ENCODE peak calls at places on chromosomes 7 and 10, in six cellular contexts. Q is CD8-positive, alpha-beta memory T cell; M is aorta; C is ascending aorta; N is testis; E is heart left ventricle. G is an unnamed sample. For H3K4me1 and H3K9me3, the result is how much of the 10 kb centered on the place peaks cover.

GRCh38 chr10:133031541-133032125 is 56.1 kb upstream of the ADGRA1 start:
- DNase-seq in Q (no peak), E (no peak), M (no peak), C (no peak), N (no peak), G (no peak)

GRCh38 chr10:98344589-98345038 is 70.4 kb downstream of the PYROXD2 start:
- DNase-seq in M (peak), E (peak), C (peak), N (peak), Q (no peak), G (peak)

GRCh38 chr10:89668391-89669180 is 23.5 kb upstream of the PANK1 start:
- DNase-seq in Q (no peak), M (no peak), E (no peak), N (no peak), C (no peak), G (no peak)

GRCh38 chr7:73742338-73742752 is 3.7 kb upstream of the ABHD11 start:
- DNase-seq in E (no peak), Q (no peak), M (no peak), N (no peak), C (no peak), G (peak)

GRCh38 chr10:60662917-60663614 is 115.2 kb upstream of the CDK1 start:
- DNase-seq in E (no peak), M (no peak), Q (no peak), C (no peak), N (no peak), G (no peak)

GRCh38 chr10:19750972-19751371 is 65.3 kb upstream of the PLXDC2 start:
- DNase-seq in M (no peak), N (no peak), Q (no peak), C (no peak), E (no peak), G (no peak)

GRCh38 chr7:129923709-129924108 is 29.1 kb downstream of the UBE2H start:
- DNase-seq in E (no peak), C (no peak), Q (no peak), M (no peak), N (no peak), G (no peak)

GRCh38 chr10:127195041-127195506 is 1.3 kb downstream of the INSYN2A start:
- DNase-seq in E (no peak), C (no peak), Q (no peak), N (no peak), M (no peak), G (no peak)

GRCh38 chr10:31650010-31650409 is 278.6 kb downstream of the ARHGAP12 start:
- DNase-seq in N (peak), M (peak), Q (no peak), C (peak), E (peak), G (peak)

GRCh38 chr10:89235073-89235798 is 16.3 kb downstream of the LIPA start:
- DNase-seq in E (peak), Q (no peak), C (peak), M (peak), N (peak), G (peak)

GRCh38 chr7:44066494-44067063 is 1.2 kb upstream of the PGAM2 start:
- DNase-seq in N (no peak), C (no peak), M (peak), Q (no peak), E (no peak), G (no peak)

GRCh38 chr7:20362574-20363253 is 32.0 kb downstream of the ITGB8 start:
- DNase-seq in Q (no peak), C (no peak), N (no peak), M (no peak), E (no peak), G (no peak)

GRCh38 chr7:131057524-131058065 is 270.1 kb upstream of the MKLN1 start:
- DNase-seq in M (no peak), Q (peak), C (no peak), N (no peak), E (no peak), G (no peak)

GRCh38 chr10:78339251-78339650 is 305.6 kb downstream of the RPS24 start:
- DNase-seq in C (peak), Q (no peak), E (peak), M (no peak), N (no peak), G (no peak)

GRCh38 chr10:128268015-128268722 is 141.9 kb upstream of the MKI67 start:
- DNase-seq in E (no peak), Q (no peak), M (no peak), C (no peak), N (peak), G (no peak)

GRCh38 chr10:35447693-35448407 is 111.5 kb downstream of the CCNY start:
- DNase-seq in Q (peak), E (no peak), N (peak), M (no peak), C (no peak), G (no peak)

GRCh38 chr7:27113991-27114866 is 11.7 kb upstream of the HOXA2 start:
- DNase-seq in C (no peak), M (peak), N (no peak), E (no peak), Q (no peak), G (no peak)

GRCh38 chr10:130993612-130994011 is 317.9 kb downstream of the TCERG1L start:
- DNase-seq in C (no peak), E (no peak), N (peak), Q (no peak), M (no peak), G (peak)

GRCh38 chr7:13860734-13861133 is 128.7 kb downstream of the ETV1 start:
- DNase-seq in C (no peak), E (no peak), N (no peak), M (no peak), Q (no peak), G (no peak)

GRCh38 chr10:126016156-126016805 is 119.9 kb downstream of the FANK1 start:
- DNase-seq in Q (no peak), M (no peak), N (no peak), C (no peak), E (no peak), G (no peak)

GRCh38 chr10:22583683-22584082 is 130.7 kb downstream of the PIP4K2A start:
- DNase-seq in M (no peak), Q (no peak), N (no peak), E (no peak), C (no peak), G (no peak)

GRCh38 chr7:45151967-45152366 is 5.6 kb upstream of the RAMP3 start:
- DNase-seq in N (no peak), C (no peak), Q (no peak), M (no peak), E (no peak), G (no peak)

GRCh38 chr7:68688416-68689086 is 909.7 kb upstream of the AUTS2 start:
- DNase-seq in E (no peak), N (no peak), M (no peak), Q (no peak), C (no peak), G (no peak)

GRCh38 chr10:26044123-26044749 is 110.2 kb downstream of the MYO3A start:
- DNase-seq in E (peak), M (peak), Q (no peak), N (peak), C (no peak), G (peak)

GRCh38 chr7:66033471-66034385 is 41.9 kb upstream of the ASL start:
- DNase-seq in Q (peak), M (no peak), E (no peak), N (no peak), C (no peak), G (no peak)

GRCh38 chr7:95672434-95672833 is 76.1 kb upstream of the PDK4 start:
- DNase-seq in M (no peak), E (no peak), N (no peak), Q (no peak), C (no peak), G (no peak)

GRCh38 chr7:89002942-89003618 is 207.5 kb upstream of the TEX47 start:
- DNase-seq in C (no peak), N (no peak), Q (peak), M (no peak), E (no peak), G (no peak)

GRCh38 chr10:60535427-60535826 is 145.8 kb upstream of the ANK3 start:
- DNase-seq in M (no peak), Q (no peak), N (no peak), C (no peak), E (no peak), G (no peak)

GRCh38 chr10:98376485-98376884 is 38.5 kb downstream of the PYROXD2 start:
- DNase-seq in M (no peak), Q (no peak), N (no peak), E (no peak), C (no peak), G (no peak)

GRCh38 chr7:111839261-111839660 is 277.0 kb upstream of the IMMP2L start:
- DNase-seq in C (no peak), N (no peak), Q (no peak), M (no peak), E (no peak), G (no peak)

DNA sequence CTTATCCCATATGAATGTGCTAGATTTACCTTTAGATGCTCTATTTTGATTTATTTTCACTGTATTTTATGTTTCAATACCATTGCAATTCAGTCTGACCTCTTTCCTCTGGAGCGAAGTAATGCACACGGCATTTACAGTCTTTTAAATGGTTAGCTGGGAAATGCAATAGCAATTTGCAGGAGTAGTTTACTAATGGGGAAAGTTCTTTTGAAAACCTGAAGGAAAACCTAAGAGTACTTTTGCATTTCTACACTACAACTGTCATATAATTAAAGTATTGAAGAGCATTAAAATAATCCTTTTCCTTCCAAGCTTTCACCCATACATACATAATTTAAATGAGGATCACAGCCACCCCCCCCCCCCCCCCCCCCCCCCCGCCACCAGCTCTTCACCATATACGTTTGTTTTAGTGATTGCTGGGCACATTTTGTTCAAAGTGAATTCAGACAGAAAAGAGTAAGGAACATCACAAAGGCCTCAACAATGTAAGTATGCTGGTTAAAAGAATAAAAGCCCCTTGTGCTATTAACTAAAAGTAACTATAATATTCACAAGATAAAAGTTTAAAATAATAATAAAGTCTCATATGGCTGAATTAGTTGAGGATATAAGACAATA is 3.5 kb downstream of the SKIDA1 start:
- DNase-seq in N (no peak), M (no peak), Q (no peak), C (no peak), E (no peak), G (no peak)
- H3K4me1 ChIP-seq in N (under half), M (under half), Q (under half), C (under half), E (under half), G (under half)

GRCh38 chr7:127678947-127679346 is 27.0 kb downstream of the SND1 start:
- DNase-seq in M (no peak), E (no peak), N (no peak), Q (no peak), C (no peak), G (no peak)

GRCh38 chr7:127678330-127678729 is 26.3 kb downstream of the SND1 start:
- DNase-seq in E (no peak), M (no peak), C (no peak), Q (no peak), N (no peak), G (no peak)

GRCh38 chr7:127683776-127684681 is 32.0 kb downstream of the SND1 start:
- DNase-seq in N (no peak), C (no peak), E (no peak), Q (no peak), M (no peak), G (no peak)

GRCh38 chr7:127682140-127682539 is 30.1 kb downstream of the SND1 start:
- DNase-seq in Q (no peak), C (no peak), N (no peak), E (no peak), M (no peak), G (no peak)

DNA sequence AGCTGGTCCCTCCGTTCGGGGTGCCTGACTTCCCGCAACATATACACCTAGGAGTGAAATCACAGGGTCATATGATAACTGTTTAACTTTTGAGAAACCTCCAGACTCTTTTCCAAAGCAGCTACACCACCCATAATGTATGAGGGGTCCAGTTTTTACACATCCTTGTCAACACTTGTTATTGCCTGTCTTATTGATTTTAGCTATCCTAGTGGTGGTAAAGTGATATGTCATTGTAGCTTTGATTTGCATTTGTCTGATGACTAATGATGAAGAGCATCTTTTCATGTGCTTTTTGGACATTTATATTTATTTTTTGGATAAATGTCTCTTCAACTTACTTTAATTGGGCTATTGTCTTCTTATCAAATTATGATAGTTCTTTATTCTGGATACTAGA is 29.0 kb downstream of the SND1 start:
- DNase-seq in N (no peak), C (no peak), Q (no peak), E (no peak), M (no peak), G (no peak)
- H3K9me3 ChIP-seq in N (under half), C (under half), Q (under half), E (under half), M (under half), G (under half)

GRCh38 chr7:102413071-102413470 is 16.9 kb downstream of the PRKRIP1 start:
- DNase-seq in E (no peak), M (no peak), C (no peak), N (no peak), Q (no peak), G (no peak)
- H3K4me1 ChIP-seq in E (under half), M (under half), C (under half), N (under half), Q (under half), G (under half)

DNA sequence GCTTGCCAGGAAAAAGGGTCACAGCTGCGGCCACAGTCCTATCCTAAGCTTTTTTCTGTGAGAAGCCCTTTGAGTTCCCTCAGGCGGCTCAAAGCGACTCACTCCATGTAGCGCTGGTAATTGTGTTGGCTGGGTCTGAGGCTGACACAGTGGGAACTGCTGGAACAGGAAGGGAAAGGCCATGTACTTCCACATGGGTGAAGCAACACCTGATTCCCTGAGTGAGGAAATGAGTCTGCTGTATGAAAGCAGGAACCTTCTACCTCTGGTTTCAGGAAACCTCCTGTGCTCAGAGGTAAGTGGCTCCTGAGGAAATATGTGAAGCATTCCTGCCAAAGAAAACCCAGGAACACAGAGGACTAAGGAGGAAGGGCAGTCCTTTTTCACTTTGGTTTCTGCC is 734.6 kb upstream of the SORCS1 start:
- DNase-seq in E (no peak), C (no peak), N (no peak), M (no peak), Q (no peak), G (no peak)
- H3K9me3 ChIP-seq in E (under half), C (under half), N (under half), M (under half), Q (under half), G (under half)

GRCh38 chr10:71771821-71772617 is 1.3 kb downstream of the VSIR start:
- DNase-seq in N (peak), Q (no peak), E (peak), M (peak), C (peak), G (peak)
- H3K4me1 ChIP-seq in N (under half), Q (half or more), E (half or more), M (under half), C (under half), G (under half)

DNA sequence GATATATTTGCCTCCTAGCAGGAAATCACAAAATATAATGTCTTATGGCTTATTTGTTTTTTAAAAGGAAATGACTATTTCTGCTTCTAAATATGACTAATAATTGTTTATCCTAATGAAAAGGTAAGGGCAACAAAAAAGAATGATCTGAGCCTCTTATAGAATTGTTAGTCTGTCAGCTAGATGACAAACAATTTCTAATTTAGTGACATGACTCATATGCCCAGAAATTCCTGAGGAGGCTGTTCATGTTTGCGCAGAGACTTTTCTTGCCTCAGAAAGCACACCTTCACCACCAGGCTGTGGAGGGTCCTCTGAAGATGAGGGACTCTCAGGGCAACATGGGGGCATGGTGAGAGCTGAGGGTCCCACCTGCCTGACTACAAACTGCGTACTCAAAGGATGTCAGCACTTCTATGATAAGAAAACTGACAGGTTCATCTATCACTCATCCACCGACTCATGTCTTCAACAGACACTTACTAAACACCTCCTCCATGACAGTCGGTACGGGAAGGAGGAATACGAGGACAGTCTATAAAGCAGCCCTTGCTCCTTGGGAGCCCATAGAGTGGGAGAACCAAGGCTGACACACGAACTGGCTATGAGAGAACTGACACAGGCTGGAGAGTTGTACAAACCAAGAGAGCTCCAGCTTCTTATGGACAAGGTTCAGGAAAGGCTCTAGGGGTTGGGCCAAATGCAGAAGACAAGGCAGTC is 102.0 kb downstream of the PKD1L1 start:
- DNase-seq in M (no peak), E (no peak), C (no peak), N (no peak), Q (no peak), G (peak)
- H3K9me3 ChIP-seq in M (under half), E (under half), C (under half), N (under half), Q (under half), G (under half)

DNA sequence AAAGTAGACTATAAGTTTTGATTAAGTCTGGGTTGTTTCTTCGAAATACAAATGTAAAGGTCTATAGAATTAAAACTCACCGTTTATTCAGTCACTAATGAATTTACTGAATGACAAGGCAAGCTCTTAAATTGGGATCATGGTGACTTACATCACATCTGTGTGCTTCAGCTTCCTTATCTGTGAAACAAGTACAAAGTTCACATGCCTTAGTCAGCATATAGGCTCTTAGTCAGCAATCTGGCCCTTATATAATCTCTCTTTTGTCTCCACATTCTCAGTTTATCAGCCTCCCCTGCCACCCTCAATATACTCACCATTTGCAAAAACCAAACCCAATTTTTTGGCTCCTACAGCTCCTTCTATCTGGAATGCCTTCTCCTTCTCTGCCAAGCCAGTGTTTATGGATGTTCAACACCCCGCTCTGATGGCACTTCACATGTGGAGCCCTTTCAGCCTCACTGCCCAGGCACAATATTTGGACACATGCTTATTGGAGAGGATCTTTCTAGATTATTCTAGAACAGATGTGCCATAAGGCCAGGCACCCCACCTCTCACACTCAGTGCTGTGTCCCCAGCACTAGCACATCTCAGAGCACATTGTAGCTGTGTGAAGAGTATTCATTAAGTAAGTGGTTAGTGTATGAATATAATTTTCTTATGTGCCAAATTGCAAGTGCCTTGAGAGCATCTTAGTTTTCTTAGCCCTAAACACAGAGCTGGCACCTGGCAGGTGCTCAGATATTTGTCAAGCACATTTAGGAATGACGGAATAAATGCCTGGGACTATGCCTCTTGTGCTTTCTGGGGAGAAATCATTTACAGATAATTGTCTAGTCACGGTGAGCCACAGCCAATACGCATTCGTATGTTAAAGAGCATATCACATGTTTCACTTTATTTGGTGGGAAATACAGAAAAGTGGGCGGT is 9.8 kb upstream of the LAMB1 start:
- DNase-seq in M (no peak), C (no peak), N (no peak), Q (no peak), E (no peak), G (no peak)
- H3K4me1 ChIP-seq in M (under half), C (under half), N (under half), Q (under half), E (under half), G (under half)

G was measured in lung.